ENCODE peak calls at places on chromosomes 12 and 14, in six cellular contexts. Y, J, Q, O, C and L are unnamed samples.

GRCh38 chr14:36503771-36504741 is 16.0 kb downstream of the NKX2-1 start:
- DNase-seq in Y (no peak), J (peak), O (no peak), C (peak), Q (no peak), L (peak)

GRCh38 chr12:54265364-54265812 is 14.5 kb downstream of the CBX5 start:
- DNase-seq in J (no peak), O (no peak), Q (no peak), C (no peak), Y (no peak), L (no peak)

GRCh38 chr14:39015964-39016577 is 87.0 kb downstream of the SEC23A start:
- DNase-seq in C (no peak), Q (peak), Y (no peak), J (no peak), O (no peak), L (no peak)

GRCh38 chr12:12723147-12723680 is 6.0 kb downstream of the CDKN1B start:
- DNase-seq in C (no peak), J (no peak), Y (no peak), Q (no peak), O (no peak), L (no peak)

GRCh38 chr14:35558680-35559079 is 24.7 kb downstream of the INSM2 start:
- DNase-seq in Q (no peak), C (peak), Y (no peak), J (peak), O (no peak), L (peak)

GRCh38 chr14:20690848-20691640 is 2.5 kb downstream of the ANG start:
- DNase-seq in J (peak), O (peak), Y (peak), Q (peak), C (peak), L (peak)

GRCh38 chr14:102525213-102526143 is 15.9 kb upstream of the ANKRD9 start:
- DNase-seq in J (no peak), Q (peak), C (no peak), O (peak), Y (no peak), L (peak)

GRCh38 chr12:99390707-99391106 is 256.8 kb upstream of the GARIN6 start:
- DNase-seq in J (peak), C (peak), O (peak), Q (no peak), Y (no peak), L (no peak)

GRCh38 chr12:125794401-125794800 is 729.2 kb downstream of the AACS start:
- DNase-seq in Y (no peak), O (no peak), Q (peak), C (no peak), J (no peak), L (no peak)

GRCh38 chr14:103014466-103015319 is 42.7 kb downstream of the CDC42BPB start:
- DNase-seq in C (no peak), Q (peak), Y (no peak), J (peak), O (no peak), L (no peak)

GRCh38 chr14:67436006-67436866 is 24.3 kb upstream of the PLEK2 start:
- DNase-seq in Q (peak), J (no peak), Y (no peak), O (no peak), C (no peak), L (no peak)

GRCh38 chr12:74129702-74130101 is 407.9 kb upstream of the ATXN7L3B start:
- DNase-seq in Y (no peak), J (no peak), Q (no peak), O (no peak), C (no peak), L (no peak)

GRCh38 chr12:56999456-56999855 is 6.9 kb downstream of the ZBTB39 start:
- DNase-seq in Y (no peak), C (no peak), O (no peak), Q (no peak), J (no peak), L (no peak)

GRCh38 chr12:121287267-121287954 is 9.1 kb downstream of the CAMKK2 start:
- DNase-seq in O (no peak), J (no peak), C (no peak), Y (no peak), Q (peak), L (no peak)

GRCh38 chr14:89767861-89768268 is 186.7 kb downstream of the EFCAB11 start:
- DNase-seq in O (peak), J (peak), Y (peak), Q (peak), C (peak), L (peak)

GRCh38 chr14:51298895-51299294 is 58.8 kb downstream of the TMX1 start:
- DNase-seq in Q (no peak), C (no peak), O (no peak), Y (no peak), J (no peak), L (no peak)

GRCh38 chr12:591571-592505 is 71.4 kb downstream of the NINJ2 start:
- DNase-seq in Q (no peak), J (no peak), O (no peak), C (no peak), Y (no peak), L (no peak)

GRCh38 chr12:71125515-71125914 is 32.3 kb downstream of the TSPAN8 start:
- DNase-seq in O (no peak), Q (peak), J (peak), Y (no peak), C (no peak), L (no peak)

GRCh38 chr12:103441437-103442186 is 54.2 kb downstream of the C12orf42 start:
- DNase-seq in O (no peak), C (no peak), Q (no peak), Y (peak), J (no peak), L (no peak)

GRCh38 chr12:104964167-104964566 is 6.1 kb upstream of the SLC41A2 start:
- DNase-seq in Y (no peak), C (no peak), Q (no peak), O (no peak), J (no peak), L (peak)

GRCh38 chr12:92987362-92987761 is 58.3 kb upstream of the EEA1 start:
- DNase-seq in O (peak), J (peak), Q (peak), Y (no peak), C (peak), L (peak)

GRCh38 chr12:93748672-93749403 is 71.7 kb downstream of the CRADD start:
- DNase-seq in Y (no peak), Q (no peak), O (no peak), J (no peak), C (no peak), L (no peak)

GRCh38 chr12:39764944-39765560 is 145.4 kb upstream of the ABCD2 start:
- DNase-seq in Q (peak), Y (no peak), C (no peak), O (peak), J (peak), L (no peak)

GRCh38 chr14:57889245-57889644 is 23.4 kb upstream of the SLC35F4 start:
- DNase-seq in C (no peak), J (no peak), Q (peak), O (no peak), Y (no peak), L (peak)

GRCh38 chr12:61846805-61847204 is 413.4 kb upstream of the USP15 start:
- DNase-seq in O (no peak), Q (no peak), C (no peak), Y (no peak), J (no peak), L (no peak)